ENCODE peak calls at places on chromosomes 1 and 21, in nine cellular contexts. N is body of pancreas, E is glutamatergic neuron, D is spleen, B is AG10803, R is fibroblast of mammary gland, L is Caco-2, C is cardiac muscle cell, T is kidney. V is an unnamed sample.
A peak's percentile ranks its signal among the peaks of the same experiment; 100 is the strongest.

GRCh38 chr21:45456014-45456835 is 51.3 kb downstream of the COL18A1 start:
- DNase-seq in C (no peak), D (peak; percentile 62), B (no peak), E (peak; percentile 11), N (no peak), T (peak; percentile 71), R (no peak), L (no peak), V (no peak)

GRCh38 chr21:31905444-31906400 is 32.9 kb downstream of the HUNK start:
- DNase-seq in T (no peak), E (no peak), B (peak; percentile 76), N (no peak), C (no peak), R (no peak), L (no peak), D (no peak), V (no peak)

GRCh38 chr1:201904579-201904978 is 15.9 kb downstream of the SHISA4 start:
- DNase-seq in C (peak; percentile 93), R (peak; percentile 86), N (no peak), L (no peak), T (peak; percentile 85), B (peak; percentile 95), D (no peak), E (no peak), V (no peak)

GRCh38 chr1:156368157-156368658 is 803 bp upstream of the RHBG start:
- DNase-seq in L (no peak), D (no peak), N (no peak), R (no peak), B (no peak), C (no peak), E (no peak), T (no peak), V (no peak)

GRCh38 chr1:228823200-228823599 is 87.9 kb downstream of the RHOU start:
- DNase-seq in D (no peak), T (no peak), C (no peak), B (no peak), L (no peak), E (no peak), N (no peak), R (no peak), V (no peak)

GRCh38 chr1:43933386-43934278 is at the start of gene ARTN:
- DNase-seq in E (no peak), L (no peak), R (no peak), D (no peak), C (peak; percentile 66), T (no peak), B (no peak), N (peak; percentile 80), V (peak; percentile 31)

GRCh38 chr1:23129846-23130245 is 38.8 kb downstream of the LUZP1 start:
- DNase-seq in L (no peak), T (no peak), C (no peak), N (no peak), B (no peak), D (no peak), E (no peak), R (no peak), V (no peak)

GRCh38 chr1:175218786-175219447 is 26.3 kb upstream of the KIAA0040 start:
- DNase-seq in N (no peak), D (no peak), C (no peak), R (no peak), L (no peak), E (no peak), B (no peak), T (no peak), V (no peak)

GRCh38 chr1:169989246-169989645 is 85.2 kb downstream of the KIFAP3 start:
- DNase-seq in C (no peak), D (no peak), R (no peak), L (no peak), B (no peak), N (no peak), E (no peak), T (no peak), V (no peak)

GRCh38 chr1:200510228-200510623 is 100.4 kb upstream of the ZNF281 start:
- DNase-seq in E (peak; percentile 79), R (peak; percentile 91), B (peak; percentile 83), D (no peak), C (peak; percentile 89), T (no peak), N (peak; percentile 84), L (peak; percentile 73), V (peak; percentile 66)

GRCh38 chr1:119549719-119550141 is 42.7 kb downstream of the HSD3B1 start:
- DNase-seq in R (peak; percentile 69), T (no peak), C (peak; percentile 88), B (peak; percentile 59), D (no peak), E (peak; percentile 42), L (peak; percentile 66), N (peak; percentile 67), V (peak; percentile 41)

GRCh38 chr1:116472431-116472961 is 98.3 kb downstream of the CD58 start:
- DNase-seq in D (no peak), T (no peak), B (no peak), N (no peak), L (no peak), E (no peak), R (peak; percentile 11), C (no peak), V (no peak)

DNA sequence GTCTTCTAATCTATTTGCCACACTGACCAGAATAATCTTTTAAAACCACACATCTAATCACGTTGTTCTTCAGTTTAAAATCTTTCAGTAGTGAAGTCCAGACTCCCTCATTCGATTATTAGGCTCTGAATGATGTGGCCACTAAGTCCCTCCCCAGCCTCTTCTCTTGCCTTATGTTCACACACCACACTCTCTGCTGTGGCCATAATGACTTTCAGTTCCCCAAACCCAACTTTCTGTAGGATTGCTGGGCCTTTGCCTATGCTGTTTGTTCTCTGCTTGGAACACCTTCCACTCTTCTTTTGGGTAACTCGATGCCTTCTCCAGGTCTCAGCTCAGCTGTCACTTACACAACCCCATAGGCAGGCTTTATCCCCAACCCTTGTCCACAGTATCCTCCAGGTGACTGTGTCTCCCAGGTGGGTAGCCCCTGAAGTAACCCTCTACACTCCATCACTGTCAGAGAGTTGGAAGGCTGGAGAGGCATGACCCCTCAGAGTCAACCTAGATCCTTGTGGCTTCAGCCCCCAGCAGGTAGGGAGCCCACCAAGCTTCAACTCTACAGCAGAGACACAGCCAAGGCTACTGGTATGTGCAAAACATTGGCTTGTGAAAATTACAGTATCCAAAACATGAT is 8.4 kb upstream of the SLC37A1 start:
- DNase-seq in B (no peak), T (no peak), R (no peak), E (no peak), N (no peak), D (no peak), C (no peak), L (no peak), V (no peak)
- TF ChIP-seq CTCF in B (no peak), T (no peak), R (no peak), E (no peak), N (no peak), D (no peak), C (no peak), L (no peak), V (no peak)

GRCh38 chr1:16072616-16073484 is 601 bp downstream of the FAM131C start:
- DNase-seq in B (no peak), L (no peak), T (no peak), E (peak; percentile 55), R (no peak), C (peak; percentile 41), N (peak; percentile 48), D (no peak), V (no peak)
- TF ChIP-seq CTCF in B (peak; percentile 33), L (no peak), T (no peak), E (no peak), R (no peak), C (peak; percentile 28), N (no peak), D (no peak), V (peak; percentile 26)

DNA sequence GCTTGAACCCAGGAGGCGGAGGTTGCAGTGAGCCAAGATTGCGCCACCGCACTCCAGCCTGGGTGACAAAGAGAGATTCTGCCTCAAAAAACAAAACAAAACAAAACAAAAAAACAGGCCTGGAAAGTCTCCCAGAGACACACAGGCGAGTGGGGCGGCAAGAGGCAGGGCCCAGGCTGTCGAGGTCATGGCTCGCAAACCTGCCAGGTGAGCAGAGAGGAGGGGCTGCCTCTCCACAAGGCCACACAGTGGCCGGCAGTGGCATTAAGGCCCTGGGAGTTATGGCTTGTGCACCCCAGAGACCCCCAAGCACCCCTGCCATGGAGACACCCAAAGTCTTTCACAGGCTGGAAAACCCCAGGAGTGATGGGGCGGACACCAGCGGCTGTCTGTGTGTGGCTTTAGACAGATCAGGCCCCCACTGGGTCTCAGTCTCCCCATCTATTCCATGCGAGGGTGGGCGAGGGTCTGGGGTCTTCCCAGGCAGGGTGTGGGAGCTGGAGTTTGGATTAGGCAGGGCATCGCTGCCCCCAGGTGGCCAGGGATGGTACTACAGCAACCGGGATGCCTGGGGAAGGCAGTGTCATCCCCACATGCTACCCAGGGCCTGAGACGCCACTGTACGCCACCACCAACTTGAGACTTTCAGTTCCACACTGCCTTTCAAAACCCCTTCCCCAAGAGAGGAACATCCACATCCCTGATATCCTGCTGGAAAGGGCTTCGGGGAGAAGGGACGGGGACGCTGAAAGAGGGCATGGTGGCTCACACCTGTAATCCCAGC is 7.3 kb upstream of the CTRC start:
- DNase-seq in N (peak; percentile 83), D (peak; percentile 92), B (peak; percentile 25), C (peak; percentile 68), T (no peak), R (peak; percentile 49), L (peak; percentile 61), E (peak; percentile 92), V (peak; percentile 80)
- TF ChIP-seq CTCF in N (peak; percentile 90), D (peak; percentile 97), B (peak; percentile 92), C (peak; percentile 94), T (peak; percentile 96), R (peak; percentile 88), L (peak; percentile 90), E (peak; percentile 95), V (peak; percentile 90)

DNA sequence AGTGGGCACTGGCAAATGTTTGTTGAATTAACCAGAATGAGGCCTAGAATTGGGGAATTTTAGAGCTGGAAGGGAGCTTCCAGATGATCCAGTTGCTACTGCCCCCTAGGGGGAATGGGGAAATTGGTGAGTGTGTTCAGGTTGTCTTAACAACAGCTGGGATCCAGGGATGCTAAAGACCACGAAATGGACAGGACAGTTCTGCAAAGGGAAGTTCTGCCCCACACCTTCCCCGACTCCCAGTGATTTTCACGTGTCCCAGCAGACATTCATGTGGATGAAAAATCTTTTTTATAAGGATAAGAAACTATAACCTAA is 33.9 kb downstream of the TRIM62 start:
- DNase-seq in N (no peak), L (no peak), T (no peak), C (no peak), B (peak; percentile 44), R (peak; percentile 63), D (no peak), E (no peak), V (no peak)
- TF ChIP-seq CTCF in N (no peak), L (no peak), T (no peak), C (peak; percentile 60), B (peak; percentile 59), R (peak; percentile 63), D (no peak), E (peak; percentile 17), V (peak; percentile 34)